ENCODE peak calls at places on chromosomes 7 and 10, in eight cellular contexts. B is GDM1, M is fibroblast of lung, L is GM10248, O is GM03348, H is adrenal gland, E is EH, G is epithelial cell of esophagus. Q is an unnamed sample.

GRCh38 chr7:84792232-84792882 is 394.5 kb downstream of the SEMA3D start:
- DNase-seq in B (no peak), M (peak; percentile 17), L (no peak), O (no peak), H (no peak), E (no peak), G (no peak), Q (peak; percentile 21)

GRCh38 chr7:24337180-24337579 is 53.2 kb downstream of the NPY start:
- DNase-seq in B (no peak), M (no peak), L (no peak), O (no peak), H (no peak), E (no peak), G (peak; percentile 5), Q (no peak)

GRCh38 chr10:80532571-80532970 is 5.1 kb upstream of the SH2D4B start:
- DNase-seq in B (no peak), M (no peak), L (no peak), O (no peak), H (no peak), E (no peak), G (no peak), Q (no peak)

GRCh38 chr7:152335900-152336571 is 99.8 kb downstream of the KMT2C start:
- DNase-seq in B (no peak), M (no peak), L (peak; percentile 28), O (no peak), H (no peak), E (no peak), G (no peak), Q (no peak)

GRCh38 chr10:5589963-5590511 is 65.3 kb downstream of the CALML3 start:
- DNase-seq in B (no peak), M (peak; percentile 47), L (no peak), O (peak; percentile 57), H (no peak), E (peak; percentile 65), G (peak; percentile 38), Q (peak; percentile 28)

GRCh38 chr10:70355234-70356021 is 27.0 kb downstream of the LRRC20 start:
- DNase-seq in B (no peak), M (peak; percentile 39), L (peak; percentile 62), O (no peak), H (no peak), E (no peak), G (no peak), Q (no peak)

GRCh38 chr7:80105706-80106408 is 28.8 kb upstream of the GNAI1 start:
- DNase-seq in B (peak; percentile 33), M (no peak), L (no peak), O (no peak), H (no peak), E (no peak), G (no peak), Q (no peak)

GRCh38 chr10:91146146-91146545 is 74.3 kb upstream of the PCGF5 start:
- DNase-seq in B (no peak), M (no peak), L (no peak), O (no peak), H (no peak), E (peak; percentile 20), G (no peak), Q (no peak)

GRCh38 chr10:26385443-26385842 is 52.7 kb upstream of the APBB1IP start:
- DNase-seq in B (no peak), M (no peak), L (no peak), O (no peak), H (no peak), E (no peak), G (no peak), Q (no peak)

GRCh38 chr7:4725014-4725951 is 43.2 kb downstream of the FOXK1 start:
- DNase-seq in B (no peak), M (peak; percentile 96), L (peak; percentile 91), O (peak; percentile 90), H (peak; percentile 90), E (peak; percentile 95), G (peak; percentile 69), Q (peak; percentile 95)

GRCh38 chr7:96952974-96953391 is 52.4 kb upstream of the DLX6 start:
- DNase-seq in B (no peak), M (no peak), L (no peak), O (peak; percentile 61), H (no peak), E (peak; percentile 46), G (peak; percentile 57), Q (no peak)

GRCh38 chr7:135428011-135428410 is 81.9 kb downstream of the CNOT4 start:
- DNase-seq in B (no peak), M (no peak), L (no peak), O (no peak), H (no peak), E (no peak), G (no peak), Q (no peak)

GRCh38 chr10:3048114-3049019 is 19.0 kb upstream of the PFKP start:
- DNase-seq in B (no peak), M (peak; percentile 59), L (no peak), O (peak; percentile 74), H (no peak), E (peak; percentile 74), G (no peak), Q (peak; percentile 37)

GRCh38 chr10:43881657-43882056 is 233.0 kb upstream of the ZNF32 start:
- DNase-seq in B (no peak), M (no peak), L (no peak), O (no peak), H (no peak), E (no peak), G (no peak), Q (no peak)

GRCh38 chr10:88028654-88029053 is 165.2 kb downstream of the PTEN start:
- DNase-seq in B (no peak), M (no peak), L (no peak), O (no peak), H (no peak), E (no peak), G (no peak), Q (no peak)

GRCh38 chr7:128103498-128104108 is 72.4 kb upstream of the LRRC4 start:
- DNase-seq in B (no peak), M (peak; percentile 38), L (peak; percentile 69), O (peak; percentile 50), H (peak; percentile 35), E (peak; percentile 27), G (no peak), Q (peak; percentile 53)

GRCh38 chr7:41006591-41006990 is 696.3 kb downstream of the INHBA start:
- DNase-seq in B (no peak), M (peak; percentile 58), L (no peak), O (peak; percentile 18), H (no peak), E (peak; percentile 40), G (peak; percentile 88), Q (no peak)

GRCh38 chr10:125209591-125210373 is 49.4 kb upstream of the CTBP2 start:
- DNase-seq in B (no peak), M (peak; percentile 31), L (no peak), O (peak; percentile 48), H (no peak), E (peak; percentile 68), G (no peak), Q (no peak)

GRCh38 chr7:90988523-90988922 is 275.7 kb upstream of the FZD1 start:
- DNase-seq in B (no peak), M (no peak), L (no peak), O (no peak), H (no peak), E (no peak), G (no peak), Q (no peak)

GRCh38 chr7:3089493-3089892 is 45.8 kb upstream of the CARD11 start:
- DNase-seq in B (no peak), M (peak; percentile 9), L (no peak), O (no peak), H (no peak), E (no peak), G (no peak), Q (peak; percentile 8)

GRCh38 chr7:158030071-158030470 is 557.6 kb downstream of the PTPRN2 start:
- DNase-seq in B (no peak), M (no peak), L (no peak), O (no peak), H (no peak), E (no peak), G (no peak), Q (no peak)

GRCh38 chr10:96511044-96511945 is 2.4 kb downstream of the TLL2 start:
- DNase-seq in B (peak; percentile 26), M (peak; percentile 19), L (peak; percentile 61), O (peak; percentile 52), H (peak; percentile 25), E (peak; percentile 34), G (peak; percentile 63), Q (peak; percentile 6)